ENCODE peak calls at places on chromosomes 4 and X, in ten cellular contexts. One of them, this sample, is unnamed.

GRCh38 chr4:5874811-5875465 is 17.9 kb downstream of the CRMP1 start:
- DNase-seq in testis: no peak
- DNase-seq in IMR-90: peak; percentile 44
- DNase-seq in GM12878: no peak
- DNase-seq in lower leg skin: peak; percentile 34
- DNase-seq in GM12891: no peak
- DNase-seq in ovary: no peak
- DNase-seq in Peyer's patch: no peak
- DNase-seq in H54: no peak
- DNase-seq in sigmoid colon: no peak
- DNase-seq in this sample: no peak

GRCh38 chrX:8743126-8743732 is 11.3 kb upstream of the ANOS1 start:
- DNase-seq in ovary: peak; percentile 38
- DNase-seq in IMR-90: peak; percentile 31
- DNase-seq in GM12891: no peak
- DNase-seq in lower leg skin: no peak
- DNase-seq in sigmoid colon: no peak
- DNase-seq in Peyer's patch: peak; percentile 82
- DNase-seq in testis: peak; percentile 74
- DNase-seq in H54: no peak
- DNase-seq in GM12878: no peak
- DNase-seq in this sample: peak; percentile 61

GRCh38 chr4:138870739-138871633 is 144.6 kb upstream of the NOCT start:
- DNase-seq in ovary: peak; percentile 33
- DNase-seq in lower leg skin: peak; percentile 63
- DNase-seq in GM12878: peak; percentile 7
- DNase-seq in sigmoid colon: peak; percentile 71
- DNase-seq in H54: peak; percentile 7
- DNase-seq in Peyer's patch: peak; percentile 80
- DNase-seq in GM12891: peak; percentile 39
- DNase-seq in IMR-90: peak; percentile 78
- DNase-seq in testis: peak; percentile 80
- DNase-seq in this sample: no peak

GRCh38 chrX:115892056-115892708 is 278.4 kb upstream of the AGTR2 start:
- DNase-seq in IMR-90: no peak
- DNase-seq in sigmoid colon: no peak
- DNase-seq in GM12891: no peak
- DNase-seq in H54: peak; percentile 13
- DNase-seq in Peyer's patch: peak; percentile 79
- DNase-seq in GM12878: no peak
- DNase-seq in lower leg skin: no peak
- DNase-seq in testis: no peak
- DNase-seq in ovary: no peak
- DNase-seq in this sample: peak; percentile 27

GRCh38 chr4:2092653-2093000 is 33.5 kb downstream of the NAT8L start:
- DNase-seq in sigmoid colon: no peak
- DNase-seq in GM12891: no peak
- DNase-seq in testis: no peak
- DNase-seq in H54: no peak
- DNase-seq in ovary: no peak
- DNase-seq in IMR-90: no peak
- DNase-seq in lower leg skin: no peak
- DNase-seq in Peyer's patch: no peak
- DNase-seq in GM12878: no peak
- DNase-seq in this sample: no peak

GRCh38 chr4:1417522-1418390 is 11.5 kb upstream of the NKX1-1 start:
- DNase-seq in ovary: no peak
- DNase-seq in GM12891: no peak
- DNase-seq in H54: no peak
- DNase-seq in Peyer's patch: peak; percentile 37
- DNase-seq in testis: peak; percentile 12
- DNase-seq in IMR-90: no peak
- DNase-seq in lower leg skin: no peak
- DNase-seq in GM12878: no peak
- DNase-seq in sigmoid colon: peak; percentile 57
- DNase-seq in this sample: no peak

GRCh38 chr4:71209161-71209560 is 129.7 kb upstream of the SLC4A4 start:
- DNase-seq in GM12891: no peak
- DNase-seq in sigmoid colon: no peak
- DNase-seq in ovary: no peak
- DNase-seq in lower leg skin: no peak
- DNase-seq in Peyer's patch: no peak
- DNase-seq in testis: no peak
- DNase-seq in H54: no peak
- DNase-seq in GM12878: no peak
- DNase-seq in IMR-90: peak; percentile 82
- DNase-seq in this sample: no peak

GRCh38 chr4:8282134-8282641 is 12.6 kb downstream of the HTRA3 start:
- DNase-seq in Peyer's patch: no peak
- DNase-seq in ovary: peak; percentile 29
- DNase-seq in lower leg skin: no peak
- DNase-seq in H54: no peak
- DNase-seq in sigmoid colon: peak; percentile 57
- DNase-seq in GM12891: no peak
- DNase-seq in GM12878: no peak
- DNase-seq in IMR-90: no peak
- DNase-seq in testis: no peak
- DNase-seq in this sample: no peak

GRCh38 chr4:78622253-78622979 is 70.8 kb downstream of the ANXA3 start:
- DNase-seq in H54: peak; percentile 10
- DNase-seq in lower leg skin: no peak
- DNase-seq in IMR-90: peak; percentile 73
- DNase-seq in sigmoid colon: no peak
- DNase-seq in GM12891: no peak
- DNase-seq in testis: no peak
- DNase-seq in ovary: no peak
- DNase-seq in GM12878: no peak
- DNase-seq in Peyer's patch: peak; percentile 79
- DNase-seq in this sample: no peak

GRCh38 chrX:41076742-41077141 is 8.5 kb upstream of the USP9X start:
- DNase-seq in sigmoid colon: no peak
- DNase-seq in Peyer's patch: no peak
- DNase-seq in GM12891: no peak
- DNase-seq in H54: no peak
- DNase-seq in GM12878: no peak
- DNase-seq in testis: no peak
- DNase-seq in lower leg skin: no peak
- DNase-seq in IMR-90: no peak
- DNase-seq in ovary: no peak
- DNase-seq in this sample: no peak

GRCh38 chrX:40209951-40210617 is 112.3 kb upstream of the BCOR start:
- DNase-seq in Peyer's patch: no peak
- DNase-seq in GM12891: no peak
- DNase-seq in ovary: no peak
- DNase-seq in IMR-90: peak; percentile 38
- DNase-seq in sigmoid colon: no peak
- DNase-seq in lower leg skin: no peak
- DNase-seq in GM12878: no peak
- DNase-seq in H54: peak; percentile 37
- DNase-seq in testis: no peak
- DNase-seq in this sample: no peak

GRCh38 chrX:55451990-55452824 is at the start of gene MAGEH1:
- DNase-seq in H54: peak; percentile 16
- DNase-seq in GM12878: peak; percentile 55
- DNase-seq in GM12891: peak; percentile 39
- DNase-seq in ovary: peak; percentile 79
- DNase-seq in sigmoid colon: peak; percentile 92
- DNase-seq in Peyer's patch: peak; percentile 91
- DNase-seq in testis: peak; percentile 92
- DNase-seq in lower leg skin: peak; percentile 72
- DNase-seq in IMR-90: peak; percentile 79
- DNase-seq in this sample: peak; percentile 83
- TF ChIP-seq POLR2A in H54: peak; percentile 60
- TF ChIP-seq POLR2A in GM12878: peak; percentile 83
- TF ChIP-seq POLR2A in GM12891: no peak
- TF ChIP-seq POLR2A in ovary: no peak
- TF ChIP-seq POLR2A in sigmoid colon: peak; percentile 60
- TF ChIP-seq POLR2A in Peyer's patch: no peak
- TF ChIP-seq POLR2A in testis: peak; percentile 47
- TF ChIP-seq POLR2A in lower leg skin: no peak
- TF ChIP-seq POLR2A in IMR-90: peak; percentile 65
- TF ChIP-seq POLR2A in this sample: no peak

GRCh38 chrX:150982786-150983525 is at the start of gene HMGB3:
- DNase-seq in Peyer's patch: peak; percentile 91
- DNase-seq in H54: peak; percentile 96
- DNase-seq in GM12878: peak; percentile 53
- DNase-seq in IMR-90: peak; percentile 86
- DNase-seq in sigmoid colon: peak; percentile 86
- DNase-seq in ovary: peak; percentile 70
- DNase-seq in GM12891: peak; percentile 79
- DNase-seq in testis: peak; percentile 95
- DNase-seq in lower leg skin: peak; percentile 79
- DNase-seq in this sample: peak; percentile 91
- TF ChIP-seq POLR2A in Peyer's patch: peak; percentile 67
- TF ChIP-seq POLR2A in H54: peak; percentile 36
- TF ChIP-seq POLR2A in GM12878: peak; percentile 76
- TF ChIP-seq POLR2A in IMR-90: no peak
- TF ChIP-seq POLR2A in sigmoid colon: no peak
- TF ChIP-seq POLR2A in ovary: no peak
- TF ChIP-seq POLR2A in GM12891: no peak
- TF ChIP-seq POLR2A in testis: no peak
- TF ChIP-seq POLR2A in lower leg skin: no peak
- TF ChIP-seq POLR2A in this sample: peak; percentile 72

DNA sequence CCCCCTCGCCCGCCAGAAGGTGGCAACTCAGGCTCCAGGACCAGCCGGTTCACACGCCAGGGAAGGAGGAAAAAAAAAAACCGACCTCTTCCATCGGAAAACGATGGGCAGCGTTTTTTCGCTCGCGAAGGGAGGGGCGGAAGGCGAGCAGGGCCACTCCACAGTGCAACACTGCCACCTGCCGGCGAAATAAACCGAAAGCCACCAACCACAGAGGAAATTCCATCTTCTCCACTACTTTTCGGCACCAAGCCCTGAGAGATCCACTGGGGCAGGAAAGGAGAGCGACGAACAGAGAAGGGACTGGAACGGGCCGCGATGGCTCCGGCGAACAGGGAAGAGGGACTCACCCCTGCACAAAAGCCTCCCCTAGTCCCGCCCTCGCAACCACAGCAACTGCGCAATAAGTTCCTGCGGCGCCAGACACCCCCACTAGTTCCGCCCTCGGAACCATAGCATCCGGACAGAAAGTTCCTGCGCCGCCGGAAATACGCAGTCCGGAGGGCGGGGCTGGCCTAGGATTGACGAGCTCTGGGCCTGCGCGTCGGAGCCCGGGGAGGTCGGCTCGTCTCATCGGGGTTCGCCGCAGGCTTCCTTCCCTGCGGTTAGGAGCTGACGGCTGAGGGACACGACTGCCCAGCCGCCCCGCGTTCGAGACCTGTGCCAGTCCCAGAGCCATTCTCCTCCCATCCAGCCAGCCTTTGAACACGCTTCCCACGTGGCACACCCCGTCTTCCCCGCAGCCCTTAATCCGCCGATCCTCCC is 23.4 kb downstream of the FAM156A start:
- DNase-seq in Peyer's patch: peak; percentile 98
- DNase-seq in IMR-90: peak; percentile 96
- DNase-seq in ovary: peak; percentile 99
- DNase-seq in GM12878: peak; percentile 79
- DNase-seq in H54: peak; percentile 27
- DNase-seq in sigmoid colon: peak; percentile 99
- DNase-seq in testis: peak; percentile 93
- DNase-seq in GM12891: peak; percentile 63
- DNase-seq in lower leg skin: peak; percentile 89
- DNase-seq in this sample: peak; percentile 91
- TF ChIP-seq POLR2A in Peyer's patch: peak; percentile 77
- TF ChIP-seq POLR2A in IMR-90: peak; percentile 69
- TF ChIP-seq POLR2A in ovary: peak; percentile 54
- TF ChIP-seq POLR2A in GM12878: peak; percentile 89
- TF ChIP-seq POLR2A in H54: peak; percentile 34
- TF ChIP-seq POLR2A in sigmoid colon: peak; percentile 72
- TF ChIP-seq POLR2A in testis: no peak
- TF ChIP-seq POLR2A in GM12891: peak; percentile 71
- TF ChIP-seq POLR2A in lower leg skin: no peak
- TF ChIP-seq POLR2A in this sample: peak; percentile 83

GRCh38 chr4:4631150-4631549 is 89.3 kb upstream of the STX18 start:
- DNase-seq in GM12878: peak; percentile 8
- DNase-seq in IMR-90: no peak
- DNase-seq in testis: no peak
- DNase-seq in H54: no peak
- DNase-seq in Peyer's patch: no peak
- DNase-seq in GM12891: peak; percentile 24
- DNase-seq in lower leg skin: no peak
- DNase-seq in sigmoid colon: no peak
- DNase-seq in ovary: no peak
- DNase-seq in this sample: no peak
- TF ChIP-seq POLR2A in GM12878: no peak
- TF ChIP-seq POLR2A in IMR-90: no peak
- TF ChIP-seq POLR2A in testis: no peak
- TF ChIP-seq POLR2A in H54: no peak
- TF ChIP-seq POLR2A in Peyer's patch: no peak
- TF ChIP-seq POLR2A in GM12891: no peak
- TF ChIP-seq POLR2A in lower leg skin: no peak
- TF ChIP-seq POLR2A in sigmoid colon: no peak
- TF ChIP-seq POLR2A in ovary: no peak
- TF ChIP-seq POLR2A in this sample: no peak

DNA sequence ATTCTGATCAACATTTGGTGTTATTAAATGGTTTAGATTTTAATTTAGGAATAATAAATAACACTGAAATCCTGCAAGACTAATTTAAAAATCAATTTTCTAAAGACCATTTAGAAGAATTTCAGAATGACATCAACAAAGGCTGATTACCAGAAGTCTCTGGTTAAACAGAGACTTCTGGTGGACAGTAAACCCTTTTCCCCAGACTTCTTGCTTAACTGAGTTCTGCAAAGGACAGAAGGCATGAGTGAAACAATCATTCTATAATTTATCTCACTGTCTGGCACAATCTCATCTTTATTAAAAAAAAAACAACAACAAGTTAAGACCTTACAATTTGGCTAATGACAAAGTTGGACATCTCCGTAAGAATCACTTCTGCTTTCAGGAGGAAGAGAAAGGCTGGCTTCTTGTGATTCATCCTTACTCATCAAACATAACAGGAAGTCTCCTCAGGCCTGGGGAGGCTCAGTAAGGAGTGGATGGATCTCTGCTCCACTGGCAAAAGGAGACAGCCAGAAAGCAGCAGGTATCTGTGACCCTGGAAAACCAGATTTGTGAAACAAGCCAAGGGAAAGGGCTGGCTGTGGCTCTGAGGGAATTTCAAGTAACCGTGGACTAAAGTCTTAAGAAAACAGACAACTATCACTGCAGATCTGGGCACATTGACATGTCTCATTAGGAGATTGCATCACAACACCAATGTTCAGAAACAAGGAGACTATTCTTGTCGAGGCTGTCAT is 908 bp upstream of the TLR6 start:
- DNase-seq in Peyer's patch: peak; percentile 81
- DNase-seq in testis: no peak
- DNase-seq in lower leg skin: peak; percentile 66
- DNase-seq in H54: peak; percentile 40
- DNase-seq in IMR-90: peak; percentile 94
- DNase-seq in ovary: no peak
- DNase-seq in GM12891: no peak
- DNase-seq in sigmoid colon: no peak
- DNase-seq in GM12878: peak; percentile 82
- DNase-seq in this sample: no peak
- TF ChIP-seq POLR2A in Peyer's patch: no peak
- TF ChIP-seq POLR2A in testis: no peak
- TF ChIP-seq POLR2A in lower leg skin: no peak
- TF ChIP-seq POLR2A in H54: peak; percentile 20
- TF ChIP-seq POLR2A in IMR-90: peak; percentile 63
- TF ChIP-seq POLR2A in ovary: no peak
- TF ChIP-seq POLR2A in GM12891: no peak
- TF ChIP-seq POLR2A in sigmoid colon: no peak
- TF ChIP-seq POLR2A in GM12878: peak; percentile 67
- TF ChIP-seq POLR2A in this sample: no peak

This sample was measured in right lobe of liver.